ENCODE peak calls at places on chromosomes 11 and 22, in seven cellular contexts. One of them, this sample, is unnamed.
A peak's percentile ranks its signal among the peaks of the same experiment; 100 is the strongest.

GRCh38 chr22:47020157-47020556 is 257.7 kb downstream of the TBC1D22A start:
- DNase-seq in tibial nerve: no peak
- DNase-seq in ovary: no peak
- DNase-seq in SK-N-SH: no peak
- DNase-seq in A549: no peak
- DNase-seq in transverse colon: no peak
- DNase-seq in stomach: no peak
- DNase-seq in this sample: no peak

GRCh38 chr22:34111210-34111824 is 191.0 kb upstream of the LARGE1 start:
- DNase-seq in stomach: peak; percentile 33
- DNase-seq in ovary: peak; percentile 14
- DNase-seq in transverse colon: peak; percentile 12
- DNase-seq in A549: peak; percentile 13
- DNase-seq in SK-N-SH: peak; percentile 48
- DNase-seq in tibial nerve: no peak
- DNase-seq in this sample: no peak

GRCh38 chr11:69696749-69697488 is 6.9 kb downstream of the FGF19 start:
- DNase-seq in A549: no peak
- DNase-seq in SK-N-SH: no peak
- DNase-seq in transverse colon: no peak
- DNase-seq in tibial nerve: no peak
- DNase-seq in stomach: no peak
- DNase-seq in ovary: no peak
- DNase-seq in this sample: peak; percentile 24

GRCh38 chr11:123125169-123125568 is 63.2 kb upstream of the HSPA8 start:
- DNase-seq in ovary: no peak
- DNase-seq in transverse colon: no peak
- DNase-seq in A549: no peak
- DNase-seq in tibial nerve: no peak
- DNase-seq in stomach: no peak
- DNase-seq in SK-N-SH: no peak
- DNase-seq in this sample: peak; percentile 76

GRCh38 chr11:89495951-89496350 is 4.8 kb upstream of the NOX4 start:
- DNase-seq in SK-N-SH: no peak
- DNase-seq in transverse colon: no peak
- DNase-seq in stomach: no peak
- DNase-seq in ovary: no peak
- DNase-seq in tibial nerve: no peak
- DNase-seq in A549: no peak
- DNase-seq in this sample: no peak

GRCh38 chr22:46547179-46547882 is 9.9 kb upstream of the CELSR1 start:
- DNase-seq in ovary: no peak
- DNase-seq in tibial nerve: no peak
- DNase-seq in transverse colon: no peak
- DNase-seq in SK-N-SH: no peak
- DNase-seq in A549: no peak
- DNase-seq in stomach: no peak
- DNase-seq in this sample: peak; percentile 72

GRCh38 chr11:123682976-123683375 is 28.6 kb upstream of the SCN3B start:
- DNase-seq in tibial nerve: no peak
- DNase-seq in A549: no peak
- DNase-seq in SK-N-SH: peak; percentile 75
- DNase-seq in stomach: no peak
- DNase-seq in ovary: no peak
- DNase-seq in transverse colon: no peak
- DNase-seq in this sample: no peak

GRCh38 chr11:92475824-92476223 is 251.2 kb downstream of the FAT3 start:
- DNase-seq in SK-N-SH: no peak
- DNase-seq in stomach: no peak
- DNase-seq in A549: no peak
- DNase-seq in transverse colon: no peak
- DNase-seq in tibial nerve: no peak
- DNase-seq in ovary: no peak
- DNase-seq in this sample: no peak

GRCh38 chr22:42931421-42932196 is 74.5 kb upstream of the ARFGAP3 start:
- DNase-seq in ovary: no peak
- DNase-seq in stomach: no peak
- DNase-seq in A549: no peak
- DNase-seq in SK-N-SH: no peak
- DNase-seq in transverse colon: no peak
- DNase-seq in tibial nerve: no peak
- DNase-seq in this sample: no peak

GRCh38 chr22:28600546-28601143 is 79.0 kb downstream of the TTC28 start:
- DNase-seq in A549: peak; percentile 11
- DNase-seq in SK-N-SH: peak; percentile 25
- DNase-seq in ovary: no peak
- DNase-seq in transverse colon: no peak
- DNase-seq in tibial nerve: no peak
- DNase-seq in stomach: no peak
- DNase-seq in this sample: no peak

GRCh38 chr22:26481694-26482093 is 1.9 kb downstream of the HPS4 start:
- DNase-seq in SK-N-SH: no peak
- DNase-seq in transverse colon: no peak
- DNase-seq in ovary: no peak
- DNase-seq in stomach: no peak
- DNase-seq in tibial nerve: no peak
- DNase-seq in A549: no peak
- DNase-seq in this sample: no peak

GRCh38 chr11:133362921-133363320 is 169.4 kb downstream of the OPCML start:
- DNase-seq in SK-N-SH: no peak
- DNase-seq in ovary: no peak
- DNase-seq in stomach: no peak
- DNase-seq in tibial nerve: no peak
- DNase-seq in transverse colon: no peak
- DNase-seq in A549: no peak
- DNase-seq in this sample: no peak

GRCh38 chr11:28606930-28607329 is 498.7 kb downstream of the METTL15 start:
- DNase-seq in tibial nerve: no peak
- DNase-seq in stomach: no peak
- DNase-seq in SK-N-SH: no peak
- DNase-seq in transverse colon: no peak
- DNase-seq in A549: no peak
- DNase-seq in ovary: no peak
- DNase-seq in this sample: peak; percentile 37

GRCh38 chr22:19122752-19123492 is 710 bp upstream of the DGCR2 start:
- DNase-seq in transverse colon: peak; percentile 35
- DNase-seq in tibial nerve: no peak
- DNase-seq in ovary: no peak
- DNase-seq in stomach: peak; percentile 49
- DNase-seq in SK-N-SH: peak; percentile 63
- DNase-seq in A549: peak; percentile 3
- DNase-seq in this sample: peak; percentile 43

GRCh38 chr22:46072981-46073682 is 77.2 kb upstream of the PPARA start:
- DNase-seq in tibial nerve: peak; percentile 9
- DNase-seq in A549: no peak
- DNase-seq in SK-N-SH: no peak
- DNase-seq in ovary: peak; percentile 0
- DNase-seq in stomach: peak; percentile 22
- DNase-seq in transverse colon: peak; percentile 7
- DNase-seq in this sample: peak; percentile 15

GRCh38 chr22:42803454-42803853 is 53.6 kb downstream of the ARFGAP3 start:
- DNase-seq in SK-N-SH: peak; percentile 63
- DNase-seq in ovary: no peak
- DNase-seq in transverse colon: no peak
- DNase-seq in stomach: peak; percentile 80
- DNase-seq in tibial nerve: no peak
- DNase-seq in A549: no peak
- DNase-seq in this sample: no peak

GRCh38 chr11:111450480-111451320 is 61.5 kb downstream of the BTG4 start:
- DNase-seq in transverse colon: no peak
- DNase-seq in SK-N-SH: no peak
- DNase-seq in A549: no peak
- DNase-seq in ovary: no peak
- DNase-seq in stomach: no peak
- DNase-seq in tibial nerve: no peak
- DNase-seq in this sample: peak; percentile 5

DNA sequence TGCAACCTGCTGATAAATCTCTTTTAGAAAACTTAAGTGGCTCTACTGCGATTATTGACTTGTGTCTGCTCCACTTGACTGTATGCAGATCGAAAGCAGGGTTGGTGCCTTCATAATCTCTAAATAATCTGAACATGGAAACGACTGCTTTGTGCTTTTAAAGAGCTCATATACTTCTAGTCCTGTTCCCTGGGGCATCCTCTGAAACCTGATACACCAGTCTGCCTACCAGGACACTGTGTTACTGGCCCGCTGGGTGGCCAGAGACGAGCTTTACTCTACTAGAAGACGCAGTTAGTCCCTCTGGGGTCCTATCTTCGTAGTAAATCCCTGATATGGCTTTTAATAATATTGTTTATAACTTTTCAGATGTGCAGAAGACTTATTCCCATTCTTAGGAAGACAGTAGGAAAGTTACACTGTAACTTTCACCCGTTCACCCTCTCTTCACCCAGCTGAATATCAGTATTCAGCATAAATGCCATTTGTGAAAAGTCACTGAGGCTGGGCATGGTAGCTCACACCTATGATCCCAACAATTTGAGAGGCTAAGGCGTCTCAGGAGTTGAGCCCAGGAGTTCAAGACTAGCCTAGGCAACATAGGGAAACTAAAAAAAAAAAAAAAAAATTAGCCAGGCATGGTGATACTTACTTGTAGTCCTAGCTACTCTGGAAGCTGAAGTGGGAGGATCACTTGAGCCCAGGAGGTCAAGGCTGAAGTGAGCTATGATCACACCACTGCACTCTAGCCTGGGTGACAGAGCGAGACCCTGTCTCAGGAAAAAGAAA is 9.0 kb upstream of the HTR3B start:
- DNase-seq in A549: no peak
- DNase-seq in tibial nerve: no peak
- DNase-seq in stomach: no peak
- DNase-seq in SK-N-SH: no peak
- DNase-seq in ovary: no peak
- DNase-seq in transverse colon: no peak
- DNase-seq in this sample: no peak
- H3K4me3 ChIP-seq in A549: no peak overlapping the region
- H3K4me3 ChIP-seq in tibial nerve: no peak overlapping the region
- H3K4me3 ChIP-seq in stomach: no peak overlapping the region
- H3K4me3 ChIP-seq in SK-N-SH: no peak overlapping the region
- H3K4me3 ChIP-seq in ovary: no peak overlapping the region
- H3K4me3 ChIP-seq in transverse colon: no peak overlapping the region
- H3K4me3 ChIP-seq in this sample: no peak overlapping the region

DNA sequence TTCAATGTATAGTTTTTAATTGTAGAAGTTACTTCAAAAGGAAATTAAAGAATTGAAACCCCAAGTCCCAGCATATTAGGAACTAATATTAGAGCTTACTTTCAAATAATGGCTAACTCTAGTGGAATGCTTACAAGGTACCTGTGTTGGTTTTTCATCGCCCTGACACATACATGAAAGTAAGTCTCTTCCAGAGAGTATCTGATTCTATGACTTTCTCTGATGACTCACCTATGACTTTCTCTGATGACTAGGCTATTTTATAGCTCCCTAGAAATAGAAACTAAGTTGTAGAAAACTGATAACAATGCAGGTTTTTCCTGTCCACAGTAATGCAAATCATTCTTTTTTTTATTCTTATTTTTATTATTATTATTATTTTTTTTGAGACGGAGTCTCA is 33.6 kb upstream of the MMP7 start:
- DNase-seq in A549: peak; percentile 64
- DNase-seq in ovary: no peak
- DNase-seq in stomach: no peak
- DNase-seq in transverse colon: no peak
- DNase-seq in SK-N-SH: no peak
- DNase-seq in tibial nerve: no peak
- DNase-seq in this sample: no peak
- TF ChIP-seq EP300 in A549: no peak
- TF ChIP-seq EP300 in ovary: no peak
- TF ChIP-seq EP300 in stomach: no peak
- TF ChIP-seq EP300 in transverse colon: no peak
- TF ChIP-seq EP300 in SK-N-SH: no peak
- TF ChIP-seq EP300 in tibial nerve: no peak
- TF ChIP-seq EP300 in this sample: no peak

GRCh38 chr11:83611616-83612015 is 325.4 kb upstream of the CCDC90B start:
- DNase-seq in SK-N-SH: no peak
- DNase-seq in ovary: no peak
- DNase-seq in transverse colon: no peak
- DNase-seq in A549: no peak
- DNase-seq in tibial nerve: no peak
- DNase-seq in stomach: no peak
- DNase-seq in this sample: no peak
- H3K4me3 ChIP-seq in SK-N-SH: no peak overlapping the region
- H3K4me3 ChIP-seq in ovary: no peak overlapping the region
- H3K4me3 ChIP-seq in transverse colon: no peak overlapping the region
- H3K4me3 ChIP-seq in A549: no peak overlapping the region
- H3K4me3 ChIP-seq in tibial nerve: no peak overlapping the region
- H3K4me3 ChIP-seq in stomach: no peak overlapping the region
- H3K4me3 ChIP-seq in this sample: no peak overlapping the region

DNA sequence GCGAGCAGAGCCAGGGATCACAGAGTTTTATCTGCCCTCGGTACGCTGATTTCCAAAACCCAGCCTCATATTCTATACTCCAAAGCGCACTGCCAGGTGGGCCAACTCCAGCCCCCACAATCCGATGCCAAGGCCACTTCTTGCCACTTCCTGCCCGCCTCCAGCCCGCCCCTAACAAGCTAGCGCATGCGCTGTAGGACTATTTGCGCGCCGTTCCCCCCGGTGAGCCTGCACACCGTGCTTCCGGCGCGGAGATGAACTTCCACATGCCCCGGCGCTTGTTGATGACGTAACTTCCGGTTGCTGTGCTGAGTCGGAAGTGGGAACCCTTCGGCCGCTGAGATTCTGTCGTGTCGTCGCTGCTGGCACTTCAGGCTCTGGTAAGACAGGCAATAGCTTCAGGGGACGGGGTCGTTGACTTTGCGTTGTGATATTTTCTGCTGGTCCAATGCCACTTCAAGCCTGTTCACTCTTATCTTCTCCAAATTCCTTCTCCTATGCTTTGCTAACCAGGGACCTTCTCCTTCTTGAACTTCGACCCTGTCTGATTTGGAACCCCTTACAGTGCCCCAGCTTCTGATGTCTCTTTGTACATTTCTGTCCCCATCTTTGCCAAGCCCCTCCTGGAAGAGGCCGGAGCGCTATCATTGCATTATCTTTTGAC is at the start of gene UBE4A:
- DNase-seq in SK-N-SH: peak; percentile 82
- DNase-seq in stomach: peak; percentile 97
- DNase-seq in transverse colon: peak; percentile 97
- DNase-seq in tibial nerve: peak; percentile 95
- DNase-seq in ovary: peak; percentile 94
- DNase-seq in A549: peak; percentile 57
- DNase-seq in this sample: peak; percentile 94
- TF ChIP-seq EP300 in SK-N-SH: no peak
- TF ChIP-seq EP300 in stomach: no peak
- TF ChIP-seq EP300 in transverse colon: no peak
- TF ChIP-seq EP300 in tibial nerve: peak; percentile 95
- TF ChIP-seq EP300 in ovary: no peak
- TF ChIP-seq EP300 in A549: no peak
- TF ChIP-seq EP300 in this sample: no peak

This sample was measured in upper lobe of left lung.